ENCODE peak calls at places on chromosomes 16 and 17, in eight cellular contexts. K is heart right ventricle; J is fibroblast of lung; W is left lung; O is psoas muscle; E is HAP-1; D is effector memory CD4-positive, alpha-beta T cell; V is Peyer's patch. I is an unnamed sample.

GRCh38 chr16:57663917-57664661 is 4.0 kb upstream of the ADGRG3 start:
- DNase-seq in E (no peak), K (no peak), D (no peak), V (no peak), O (no peak), J (no peak), W (no peak), I (no peak)

GRCh38 chr17:80021600-80021999 is 14.1 kb downstream of the TBC1D16 start:
- DNase-seq in J (no peak), D (no peak), K (no peak), V (no peak), W (no peak), O (no peak), E (no peak), I (no peak)

GRCh38 chr17:45143767-45144198 is 4.5 kb upstream of the HEXIM1 start:
- DNase-seq in D (no peak), E (no peak), K (peak; percentile 88), J (peak; percentile 72), V (peak; percentile 72), O (peak; percentile 94), W (peak; percentile 85), I (peak; percentile 14)

GRCh38 chr17:82301916-82302497 is 15.4 kb downstream of the CD7 start:
- DNase-seq in J (no peak), O (no peak), E (no peak), V (peak; percentile 76), W (no peak), D (peak; percentile 30), K (no peak), I (peak; percentile 59)

GRCh38 chr16:30858829-30859423 is 35.0 kb downstream of the BCL7C start:
- DNase-seq in V (no peak), E (no peak), J (peak; percentile 18), K (no peak), D (no peak), W (no peak), O (no peak), I (no peak)

GRCh38 chr16:17529982-17530760 is 59.4 kb upstream of the XYLT1 start:
- DNase-seq in D (no peak), V (peak; percentile 31), W (no peak), J (no peak), O (no peak), K (no peak), E (no peak), I (no peak)

GRCh38 chr17:73973881-73974409 is 229.5 kb upstream of the RPL38 start:
- DNase-seq in V (no peak), D (no peak), K (peak; percentile 49), W (no peak), E (no peak), O (no peak), J (peak; percentile 14), I (no peak)

GRCh38 chr17:6387442-6387841 is 47.5 kb downstream of the AIPL1 start:
- DNase-seq in K (no peak), O (no peak), D (no peak), E (no peak), W (no peak), J (no peak), V (no peak), I (no peak)

GRCh38 chr17:67638871-67639270 is 78.9 kb upstream of the NOL11 start:
- DNase-seq in E (no peak), D (no peak), O (no peak), J (no peak), W (no peak), K (no peak), V (no peak), I (no peak)

GRCh38 chr17:19703776-19704371 is 12.5 kb downstream of the SLC47A2 start:
- DNase-seq in E (no peak), D (no peak), J (no peak), V (no peak), K (peak; percentile 33), W (no peak), O (peak; percentile 52), I (no peak)

GRCh38 chr17:77571562-77571981 is 386.9 kb upstream of the TNRC6C start:
- DNase-seq in W (peak; percentile 30), D (no peak), K (no peak), O (no peak), J (peak; percentile 14), E (no peak), V (peak; percentile 24), I (no peak)

GRCh38 chr17:2195729-2196128 is 107.9 kb downstream of the SMG6 start:
- DNase-seq in E (no peak), O (no peak), W (no peak), D (no peak), J (peak; percentile 86), V (no peak), K (no peak), I (no peak)

GRCh38 chr16:79093554-79093967 is 507.0 kb downstream of the MAF start:
- DNase-seq in J (no peak), D (peak; percentile 31), W (peak; percentile 68), V (peak; percentile 43), O (peak; percentile 26), K (peak; percentile 23), E (no peak), I (peak; percentile 26)

GRCh38 chr17:57783338-57783742 is 38.2 kb upstream of the CCDC182 start:
- DNase-seq in D (peak; percentile 28), E (peak; percentile 51), K (peak; percentile 61), J (peak; percentile 22), O (peak; percentile 70), W (peak; percentile 62), V (peak; percentile 52), I (peak; percentile 72)

GRCh38 chr16:10514369-10515055 is 65.9 kb downstream of the EMP2 start:
- DNase-seq in J (peak; percentile 47), O (no peak), E (peak; percentile 39), D (no peak), W (no peak), K (peak; percentile 49), V (peak; percentile 34), I (peak; percentile 3)

GRCh38 chr16:72291531-72291981 is 119.6 kb upstream of the PMFBP1 start:
- DNase-seq in V (no peak), D (no peak), O (no peak), W (no peak), E (no peak), K (no peak), J (peak; percentile 96), I (no peak)

GRCh38 chr17:32142038-32142856 is at the start of gene RHOT1:
- DNase-seq in V (peak; percentile 77), O (peak; percentile 81), W (peak; percentile 77), D (peak; percentile 63), E (peak; percentile 70), K (peak; percentile 68), J (peak; percentile 91), I (peak; percentile 75)

GRCh38 chr17:32141690-32142037 is 638 bp upstream of the RHOT1 start:
- DNase-seq in J (no peak), W (no peak), D (no peak), V (no peak), K (no peak), O (no peak), E (no peak), I (no peak)

GRCh38 chr17:32142857-32143524 is 689 bp downstream of the RHOT1 start:
- DNase-seq in D (no peak), J (peak; percentile 79), K (peak; percentile 57), W (peak; percentile 87), O (peak; percentile 58), E (peak; percentile 68), V (peak; percentile 31), I (peak; percentile 16)

DNA sequence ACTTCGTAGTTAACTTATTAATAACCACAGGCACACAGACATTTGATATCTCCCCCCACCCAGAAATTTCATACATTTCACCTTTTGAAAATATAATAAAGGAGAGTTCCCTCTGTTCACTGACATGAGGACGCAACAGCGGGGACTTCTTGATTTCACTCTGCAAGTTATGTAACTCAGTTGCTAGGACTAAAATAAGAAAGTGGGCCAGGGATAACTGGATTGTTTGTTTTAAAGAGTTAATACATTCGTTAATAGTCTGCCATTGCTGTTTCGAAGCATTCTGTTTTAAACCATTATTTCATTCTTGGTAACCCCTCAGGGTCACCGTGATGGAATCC is 1.2 kb downstream of the RHOT1 start:
- DNase-seq in K (no peak), O (no peak), E (no peak), V (no peak), W (no peak), J (no peak), D (no peak), I (no peak)
- H3K4me1 ChIP-seq in K (peaks cover 28% of the 10 kb centered on the region), O (peaks cover 27% of the 10 kb centered on the region), E (peaks cover 8% of the 10 kb centered on the region), V (peaks cover 3% of the 10 kb centered on the region), W (peaks cover 6% of the 10 kb centered on the region), J (no peaks in the 10 kb centered on the region), D (no peaks in the 10 kb centered on the region), I (peaks cover 5% of the 10 kb centered on the region)

DNA sequence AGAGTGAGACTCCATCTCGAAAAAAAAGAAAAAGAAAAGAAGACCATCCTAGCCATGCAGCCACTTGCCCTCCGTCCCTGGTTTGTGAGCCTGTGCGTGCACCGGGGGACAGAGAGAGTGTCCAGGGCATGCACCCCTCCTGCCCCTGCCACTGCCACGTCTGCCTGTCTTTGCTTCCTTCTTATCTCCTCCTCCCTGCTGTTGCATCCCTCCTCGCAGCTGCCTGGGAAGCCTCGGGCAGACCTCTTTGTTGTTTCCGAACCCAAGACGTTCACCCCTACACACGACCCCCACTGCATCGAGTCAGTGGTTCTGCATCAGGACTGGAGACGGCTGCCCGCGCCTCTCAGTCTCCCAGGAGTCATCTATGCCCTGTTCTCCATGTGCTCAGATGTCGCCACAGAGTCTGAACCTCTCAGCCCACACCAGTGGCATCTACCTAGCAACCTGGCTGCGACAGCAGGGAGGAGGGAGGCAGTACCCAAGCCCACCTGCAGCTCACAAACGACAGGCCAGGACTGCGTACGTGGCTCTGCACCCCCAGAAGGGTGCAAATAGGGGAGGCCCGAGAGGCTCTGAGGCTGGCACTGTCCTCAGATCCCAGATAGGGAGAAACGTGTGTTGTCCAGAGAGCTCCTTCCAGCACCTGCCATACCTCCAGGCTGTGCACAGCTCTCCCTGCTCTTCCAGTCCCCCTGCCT is 5.2 kb downstream of the TIMP2 start:
- DNase-seq in W (no peak), D (no peak), J (no peak), E (no peak), K (no peak), O (no peak), V (no peak), I (no peak)
- H3K4me1 ChIP-seq in W (peaks cover 35% of the 10 kb centered on the region), D (peaks cover 12% of the 10 kb centered on the region), J (peaks cover 36% of the 10 kb centered on the region), E (peaks cover 5% of the 10 kb centered on the region), K (peaks cover 50% of the 10 kb centered on the region), O (peaks cover 11% of the 10 kb centered on the region), V (no peaks in the 10 kb centered on the region), I (peaks cover 20% of the 10 kb centered on the region)

DNA sequence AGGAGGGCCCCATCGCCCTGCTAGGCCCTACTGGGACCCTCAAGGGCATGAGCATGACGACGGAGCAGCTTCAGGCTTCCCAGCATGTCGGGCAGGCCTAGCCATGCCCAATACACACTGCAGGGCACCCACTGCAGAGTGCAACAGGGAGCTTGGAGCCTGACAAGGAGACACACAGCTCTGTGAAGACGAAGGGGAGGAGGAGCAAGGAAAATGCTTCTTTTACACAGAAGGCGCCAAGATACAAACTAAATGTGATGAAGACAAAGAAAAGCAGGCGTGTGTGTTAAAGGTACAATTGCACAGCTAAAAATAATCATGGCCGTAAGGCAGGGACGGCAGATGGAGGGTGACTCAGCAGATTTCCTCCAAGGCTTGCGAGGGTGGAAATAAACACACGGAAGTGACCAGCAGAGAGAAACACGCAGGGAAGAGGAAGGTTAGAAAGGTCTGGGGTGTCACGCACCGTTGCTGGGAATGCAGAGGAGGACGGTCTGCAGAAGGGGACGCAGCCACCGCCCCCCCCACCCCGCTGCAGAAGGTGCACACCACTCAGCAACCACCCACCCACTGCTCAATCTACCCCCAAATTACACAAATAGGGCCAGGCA is 108.5 kb downstream of the ZNF778 start:
- DNase-seq in E (peak; percentile 20), V (no peak), D (no peak), J (peak; percentile 82), W (peak; percentile 77), K (peak; percentile 82), O (no peak), I (no peak)
- H3K4me1 ChIP-seq in E (peaks cover 31% of the 10 kb centered on the region), V (peaks cover 7% of the 10 kb centered on the region), D (peaks cover 57% of the 10 kb centered on the region), J (peaks cover 38% of the 10 kb centered on the region), W (peaks cover 24% of the 10 kb centered on the region), K (peaks cover 65% of the 10 kb centered on the region), O (peaks cover 82% of the 10 kb centered on the region), I (peaks cover 68% of the 10 kb centered on the region)

GRCh38 chr16:15811416-15811777 is 45.4 kb downstream of the MYH11 start:
- DNase-seq in O (no peak), E (no peak), J (no peak), W (no peak), K (no peak), V (no peak), D (no peak), I (no peak)
- H3K4me1 ChIP-seq in O (peaks cover 7% of the 10 kb centered on the region), E (peaks cover 5% of the 10 kb centered on the region), J (peaks cover 10% of the 10 kb centered on the region), W (peaks cover 6% of the 10 kb centered on the region), K (peaks cover 6% of the 10 kb centered on the region), V (no peaks in the 10 kb centered on the region), D (no peaks in the 10 kb centered on the region), I (no peaks in the 10 kb centered on the region)

I was measured in CD8-positive, alpha-beta T cell.